ENCODE peak calls at places on chromosome 15, in nine cellular contexts. One of them, this sample, is unnamed.

GRCh38 chr15:50049871-50050270 is 69.2 kb downstream of the ATP8B4 start:
- DNase-seq in ovary: no peak
- DNase-seq in K562: no peak
- DNase-seq in HepG2: no peak
- DNase-seq in A549: no peak
- DNase-seq in tibial nerve: no peak
- DNase-seq in esophagus muscularis mucosa: no peak
- DNase-seq in transverse colon: no peak
- DNase-seq in upper lobe of left lung: no peak
- DNase-seq in this sample: no peak

GRCh38 chr15:101348643-101349496 is 53.8 kb upstream of the SNRPA1 start:
- DNase-seq in HepG2: no peak
- DNase-seq in K562: no peak
- DNase-seq in upper lobe of left lung: peak
- DNase-seq in A549: no peak
- DNase-seq in transverse colon: peak
- DNase-seq in esophagus muscularis mucosa: no peak
- DNase-seq in tibial nerve: no peak
- DNase-seq in ovary: no peak
- DNase-seq in this sample: peak

GRCh38 chr15:100200287-100200772 is 141.4 kb downstream of the ADAMTS17 start:
- DNase-seq in A549: no peak
- DNase-seq in ovary: no peak
- DNase-seq in esophagus muscularis mucosa: no peak
- DNase-seq in HepG2: no peak
- DNase-seq in upper lobe of left lung: no peak
- DNase-seq in transverse colon: no peak
- DNase-seq in tibial nerve: no peak
- DNase-seq in K562: no peak
- DNase-seq in this sample: no peak

GRCh38 chr15:26773485-26773877 is 615 bp upstream of the GABRB3 start:
- DNase-seq in esophagus muscularis mucosa: no peak
- DNase-seq in transverse colon: no peak
- DNase-seq in upper lobe of left lung: no peak
- DNase-seq in A549: peak
- DNase-seq in HepG2: no peak
- DNase-seq in ovary: no peak
- DNase-seq in tibial nerve: no peak
- DNase-seq in K562: no peak
- DNase-seq in this sample: no peak

GRCh38 chr15:70213779-70214178 is 116.1 kb upstream of the TLE3 start:
- DNase-seq in ovary: no peak
- DNase-seq in K562: no peak
- DNase-seq in HepG2: no peak
- DNase-seq in tibial nerve: no peak
- DNase-seq in transverse colon: no peak
- DNase-seq in A549: no peak
- DNase-seq in esophagus muscularis mucosa: no peak
- DNase-seq in upper lobe of left lung: no peak
- DNase-seq in this sample: no peak

GRCh38 chr15:77889009-77889806 is 188.3 kb downstream of the TBC1D2B start:
- DNase-seq in esophagus muscularis mucosa: no peak
- DNase-seq in K562: no peak
- DNase-seq in upper lobe of left lung: no peak
- DNase-seq in HepG2: no peak
- DNase-seq in ovary: no peak
- DNase-seq in tibial nerve: no peak
- DNase-seq in transverse colon: no peak
- DNase-seq in A549: no peak
- DNase-seq in this sample: no peak

GRCh38 chr15:66894986-66895780 is 170.2 kb upstream of the SMAD3 start:
- DNase-seq in transverse colon: no peak
- DNase-seq in tibial nerve: no peak
- DNase-seq in HepG2: no peak
- DNase-seq in A549: no peak
- DNase-seq in K562: no peak
- DNase-seq in ovary: no peak
- DNase-seq in esophagus muscularis mucosa: peak
- DNase-seq in upper lobe of left lung: no peak
- DNase-seq in this sample: no peak

GRCh38 chr15:31586841-31587240 is 260.2 kb downstream of the KLF13 start:
- DNase-seq in esophagus muscularis mucosa: peak
- DNase-seq in transverse colon: no peak
- DNase-seq in upper lobe of left lung: no peak
- DNase-seq in A549: no peak
- DNase-seq in tibial nerve: no peak
- DNase-seq in ovary: no peak
- DNase-seq in HepG2: no peak
- DNase-seq in K562: no peak
- DNase-seq in this sample: no peak

GRCh38 chr15:74584779-74585178 is 30.9 kb upstream of the CLK3 start:
- DNase-seq in A549: no peak
- DNase-seq in ovary: no peak
- DNase-seq in tibial nerve: no peak
- DNase-seq in transverse colon: no peak
- DNase-seq in esophagus muscularis mucosa: no peak
- DNase-seq in HepG2: no peak
- DNase-seq in upper lobe of left lung: no peak
- DNase-seq in K562: peak
- DNase-seq in this sample: no peak

GRCh38 chr15:85071061-85071460 is 89.4 kb downstream of the PDE8A start:
- DNase-seq in upper lobe of left lung: no peak
- DNase-seq in tibial nerve: no peak
- DNase-seq in A549: no peak
- DNase-seq in transverse colon: no peak
- DNase-seq in K562: no peak
- DNase-seq in esophagus muscularis mucosa: no peak
- DNase-seq in HepG2: no peak
- DNase-seq in ovary: no peak
- DNase-seq in this sample: no peak

DNA sequence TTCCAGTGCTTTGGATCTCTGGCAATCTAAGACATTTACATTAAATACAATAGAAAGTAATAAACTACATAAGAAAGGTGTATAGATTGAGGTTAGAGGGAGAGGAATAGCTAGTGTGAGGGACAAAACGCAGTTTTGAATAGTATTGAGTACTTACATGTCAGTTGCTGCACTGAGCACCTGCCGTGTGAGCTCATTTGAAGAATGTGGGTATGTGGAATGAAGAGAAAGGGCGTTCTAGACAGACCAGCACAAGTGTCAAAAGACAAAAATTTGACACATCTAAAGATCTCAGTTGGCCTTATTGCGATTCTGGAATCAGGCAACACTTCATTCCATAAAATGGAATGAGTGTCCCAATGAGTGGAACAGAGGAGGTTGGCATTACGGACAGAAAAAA is 769 bp upstream of the ICE2 start:
- DNase-seq in tibial nerve: no peak
- DNase-seq in K562: no peak
- DNase-seq in HepG2: no peak
- DNase-seq in upper lobe of left lung: no peak
- DNase-seq in transverse colon: no peak
- DNase-seq in A549: no peak
- DNase-seq in esophagus muscularis mucosa: no peak
- DNase-seq in ovary: no peak
- DNase-seq in this sample: no peak
- TF ChIP-seq EP300 in tibial nerve: no peak
- TF ChIP-seq EP300 in K562: no peak
- TF ChIP-seq EP300 in HepG2: no peak
- TF ChIP-seq EP300 in upper lobe of left lung: no peak
- TF ChIP-seq EP300 in transverse colon: no peak
- TF ChIP-seq EP300 in A549: no peak
- TF ChIP-seq EP300 in esophagus muscularis mucosa: no peak
- TF ChIP-seq EP300 in ovary: no peak
- TF ChIP-seq EP300 in this sample: no peak

GRCh38 chr15:64844576-64845140 is 2.9 kb downstream of the PLEKHO2 start:
- DNase-seq in transverse colon: no peak
- DNase-seq in upper lobe of left lung: no peak
- DNase-seq in ovary: no peak
- DNase-seq in HepG2: no peak
- DNase-seq in esophagus muscularis mucosa: no peak
- DNase-seq in tibial nerve: no peak
- DNase-seq in K562: no peak
- DNase-seq in A549: no peak
- DNase-seq in this sample: no peak

GRCh38 chr15:64842099-64842940 is 605 bp downstream of the PLEKHO2 start:
- DNase-seq in upper lobe of left lung: no peak
- DNase-seq in transverse colon: no peak
- DNase-seq in A549: peak
- DNase-seq in tibial nerve: peak
- DNase-seq in ovary: peak
- DNase-seq in esophagus muscularis mucosa: no peak
- DNase-seq in HepG2: no peak
- DNase-seq in K562: no peak
- DNase-seq in this sample: no peak

GRCh38 chr15:64843996-64844395 is 2.3 kb downstream of the PLEKHO2 start:
- DNase-seq in esophagus muscularis mucosa: no peak
- DNase-seq in transverse colon: no peak
- DNase-seq in ovary: no peak
- DNase-seq in tibial nerve: no peak
- DNase-seq in K562: no peak
- DNase-seq in upper lobe of left lung: no peak
- DNase-seq in HepG2: no peak
- DNase-seq in A549: no peak
- DNase-seq in this sample: no peak

GRCh38 chr15:64841258-64842098 is at the start of gene PLEKHO2:
- DNase-seq in A549: peak
- DNase-seq in upper lobe of left lung: peak
- DNase-seq in HepG2: peak
- DNase-seq in tibial nerve: peak
- DNase-seq in ovary: peak
- DNase-seq in esophagus muscularis mucosa: peak
- DNase-seq in K562: peak
- DNase-seq in transverse colon: peak
- DNase-seq in this sample: peak

DNA sequence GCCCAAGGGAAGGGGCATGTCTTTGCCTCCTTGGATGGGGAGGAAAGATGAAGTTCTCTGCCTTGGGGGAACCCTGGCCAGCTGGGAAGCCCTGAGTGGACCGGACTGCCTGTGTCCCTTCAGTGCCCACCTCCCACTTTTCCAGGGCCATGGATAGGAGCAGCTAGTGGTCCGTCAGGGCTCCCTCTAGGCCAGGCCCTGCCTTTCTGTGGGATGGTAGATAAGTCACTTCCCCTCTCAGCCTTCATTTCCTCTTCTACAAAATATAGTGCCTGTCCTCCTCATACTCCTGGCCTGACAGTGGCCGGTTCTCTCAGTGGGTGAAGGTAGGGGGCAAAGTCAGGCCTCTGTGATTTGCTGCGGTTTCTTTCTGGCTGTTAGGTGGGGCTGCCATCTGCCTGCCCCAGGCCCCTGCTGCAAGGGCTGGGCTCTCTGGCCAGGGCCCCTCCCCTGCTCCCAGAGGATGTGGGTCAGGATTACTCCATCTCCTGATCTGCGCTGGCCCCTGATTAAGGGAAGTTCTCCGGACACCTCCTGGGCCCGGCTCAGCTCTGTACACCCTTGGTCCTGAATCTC is 1.4 kb downstream of the PLEKHO2 start:
- DNase-seq in K562: no peak
- DNase-seq in tibial nerve: peak
- DNase-seq in upper lobe of left lung: peak
- DNase-seq in HepG2: no peak
- DNase-seq in esophagus muscularis mucosa: no peak
- DNase-seq in A549: no peak
- DNase-seq in ovary: peak
- DNase-seq in transverse colon: peak
- DNase-seq in this sample: no peak
- TF ChIP-seq CTCF in K562: peak
- TF ChIP-seq CTCF in tibial nerve: no peak
- TF ChIP-seq CTCF in upper lobe of left lung: no peak
- TF ChIP-seq CTCF in HepG2: no peak
- TF ChIP-seq CTCF in esophagus muscularis mucosa: no peak
- TF ChIP-seq CTCF in A549: no peak
- TF ChIP-seq CTCF in ovary: no peak
- TF ChIP-seq CTCF in transverse colon: no peak
- TF ChIP-seq CTCF in this sample: no peak

DNA sequence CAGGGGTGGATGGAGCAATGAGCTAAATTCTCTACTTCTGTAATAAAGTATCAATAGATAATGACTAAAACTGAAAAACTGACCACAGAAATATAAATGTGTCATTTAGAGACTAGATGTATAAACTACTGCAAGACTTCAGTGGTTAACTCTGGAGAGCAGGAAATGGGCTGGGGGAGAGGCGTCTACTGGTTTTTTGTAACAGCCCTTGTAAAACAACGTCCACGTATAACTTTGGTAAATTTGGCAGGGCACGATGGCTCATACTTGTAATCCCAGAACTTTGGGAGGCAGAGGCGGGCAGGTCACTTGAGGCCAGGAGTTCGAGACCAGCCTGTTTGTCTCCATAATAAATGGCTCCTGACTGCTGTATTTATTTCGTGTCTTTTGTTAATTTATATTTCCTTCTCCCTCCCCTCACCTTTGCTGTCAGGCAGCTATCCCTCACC is 12.5 kb downstream of the RAB27A start:
- DNase-seq in A549: no peak
- DNase-seq in ovary: no peak
- DNase-seq in esophagus muscularis mucosa: peak
- DNase-seq in transverse colon: peak
- DNase-seq in K562: no peak
- DNase-seq in tibial nerve: no peak
- DNase-seq in HepG2: no peak
- DNase-seq in upper lobe of left lung: no peak
- DNase-seq in this sample: no peak
- TF ChIP-seq EP300 in A549: no peak
- TF ChIP-seq EP300 in ovary: no peak
- TF ChIP-seq EP300 in esophagus muscularis mucosa: no peak
- TF ChIP-seq EP300 in transverse colon: no peak
- TF ChIP-seq EP300 in K562: no peak
- TF ChIP-seq EP300 in tibial nerve: no peak
- TF ChIP-seq EP300 in HepG2: no peak
- TF ChIP-seq EP300 in upper lobe of left lung: no peak
- TF ChIP-seq EP300 in this sample: no peak

GRCh38 chr15:35358824-35359223 is 187.1 kb downstream of the DPH6 start:
- DNase-seq in esophagus muscularis mucosa: no peak
- DNase-seq in upper lobe of left lung: no peak
- DNase-seq in transverse colon: peak
- DNase-seq in A549: no peak
- DNase-seq in ovary: no peak
- DNase-seq in HepG2: no peak
- DNase-seq in K562: no peak
- DNase-seq in tibial nerve: no peak
- DNase-seq in this sample: no peak

DNA sequence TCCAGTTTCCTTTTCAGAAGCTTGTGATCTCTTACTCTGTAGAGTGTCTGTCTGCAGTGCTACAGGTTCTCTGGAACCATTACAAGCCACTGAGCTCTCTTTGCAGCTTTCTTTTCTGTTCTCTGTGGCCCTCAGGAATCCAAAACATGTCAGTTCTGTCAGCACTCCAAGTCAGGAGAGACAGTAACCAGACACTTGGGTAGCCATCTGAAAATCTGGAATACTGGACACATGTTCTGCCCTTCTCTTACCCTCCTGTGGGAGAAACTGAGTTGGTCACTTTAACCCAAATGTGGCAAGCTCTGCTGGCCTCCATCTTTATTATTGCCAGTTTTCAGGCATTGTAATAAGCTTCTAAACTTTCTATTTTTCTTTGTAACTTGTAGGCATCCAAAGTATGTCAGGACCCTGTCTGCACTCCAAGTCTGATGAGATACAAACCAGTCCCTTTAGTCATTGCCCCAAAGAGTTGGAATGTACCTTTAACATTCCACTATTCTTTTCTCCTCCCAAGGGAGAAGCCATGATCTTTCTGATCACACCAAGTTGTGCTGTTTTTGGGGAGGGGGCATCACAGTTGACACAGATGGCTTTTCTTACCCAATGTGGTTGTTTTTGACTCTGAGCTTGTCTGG is 183.7 kb downstream of the DPH6 start:
- DNase-seq in ovary: no peak
- DNase-seq in transverse colon: no peak
- DNase-seq in A549: no peak
- DNase-seq in K562: no peak
- DNase-seq in HepG2: no peak
- DNase-seq in upper lobe of left lung: no peak
- DNase-seq in tibial nerve: no peak
- DNase-seq in esophagus muscularis mucosa: no peak
- DNase-seq in this sample: no peak
- TF ChIP-seq CTCF in ovary: no peak
- TF ChIP-seq CTCF in transverse colon: no peak
- TF ChIP-seq CTCF in A549: no peak
- TF ChIP-seq CTCF in K562: no peak
- TF ChIP-seq CTCF in HepG2: no peak
- TF ChIP-seq CTCF in upper lobe of left lung: no peak
- TF ChIP-seq CTCF in tibial nerve: no peak
- TF ChIP-seq CTCF in esophagus muscularis mucosa: no peak
- TF ChIP-seq CTCF in this sample: no peak

This sample was measured in stomach.